ENCODE peak calls at places on chromosomes 11 and 22, in eight cellular contexts. C is stimulated activated CD8-positive, alpha-beta memory T cell treated with anti-CD3 and anti-CD28 coated beads, Interleukin-15, amount 100 ng/mL, for 48 hours; P is NCI-H2171; R is stimulated activated CD4-positive, alpha-beta T cell treated with anti-CD3 and anti-CD28 coated beads, Interleukin-15, amount 100 ng/mL, for 48 hours; W is left lung; Z is H4; S is glutamatergic neuron; Y is OCI-LY7. Q is an unnamed sample.

GRCh38 chr11:63887600-63887999 is 29.4 kb downstream of the RCOR2 start:
- DNase-seq in C (no peak), P (no peak), R (no peak), W (no peak), Z (no peak), S (no peak), Y (no peak), Q (no peak)

GRCh38 chr11:92453055-92453454 is 228.4 kb downstream of the FAT3 start:
- DNase-seq in C (no peak), P (no peak), R (no peak), W (no peak), Z (peak; percentile 8), S (no peak), Y (no peak), Q (no peak)

GRCh38 chr22:41070665-41071331 is 21.6 kb upstream of the EP300 start:
- DNase-seq in C (no peak), P (no peak), R (no peak), W (no peak), Z (no peak), S (no peak), Y (no peak), Q (no peak)

GRCh38 chr11:117443269-117444186 is 115.9 kb downstream of the CEP164 start:
- DNase-seq in C (no peak), P (no peak), R (no peak), W (no peak), Z (no peak), S (peak; percentile 85), Y (no peak), Q (peak; percentile 33)

GRCh38 chr11:125499563-125499962 is 3.5 kb upstream of the FEZ1 start:
- DNase-seq in C (no peak), P (no peak), R (no peak), W (no peak), Z (no peak), S (no peak), Y (no peak), Q (no peak)

GRCh38 chr11:102120006-102120405 is 9.8 kb downstream of the YAP1 start:
- DNase-seq in C (no peak), P (no peak), R (no peak), W (no peak), Z (peak; percentile 23), S (no peak), Y (no peak), Q (no peak)

GRCh38 chr11:45941285-45941684 is 18.8 kb downstream of the LARGE2 start:
- DNase-seq in C (no peak), P (no peak), R (no peak), W (no peak), Z (no peak), S (no peak), Y (no peak), Q (no peak)

GRCh38 chr11:119169272-119169719 is 771 bp downstream of the NLRX1 start:
- DNase-seq in C (peak; percentile 28), P (no peak), R (peak; percentile 32), W (no peak), Z (no peak), S (no peak), Y (peak; percentile 32), Q (no peak)

GRCh38 chr22:46044718-46045458 is 67.9 kb upstream of the WNT7B start:
- DNase-seq in C (no peak), P (no peak), R (no peak), W (peak; percentile 91), Z (no peak), S (no peak), Y (no peak), Q (no peak)

GRCh38 chr11:2767751-2768150 is 68.0 kb upstream of the KCNQ1OT1 start:
- DNase-seq in C (no peak), P (no peak), R (no peak), W (no peak), Z (no peak), S (no peak), Y (no peak), Q (no peak)

GRCh38 chr11:134332189-134332631 is 422 bp downstream of the GLB1L2 start:
- DNase-seq in C (no peak), P (no peak), R (no peak), W (no peak), Z (no peak), S (peak; percentile 38), Y (no peak), Q (no peak)

Q was measured in CD14-positive monocyte.